ENCODE peak calls at places on chromosome 2, in eight cellular contexts. K is foreskin fibroblast; B is retina; S is tibial nerve; I is amniotic stem cell; T is fibroblast of the aortic adventitia; O is AG04449; R is CD8-positive, alpha-beta memory T cell. M is an unnamed sample.

GRCh38 chr2:85806358-85807118 is 52.7 kb downstream of the ATOH8 start:
- DNase-seq in K (no peak), B (no peak), S (no peak), I (no peak), T (peak), O (no peak), R (no peak), M (no peak)

GRCh38 chr2:17878222-17879136 is at the start of gene KCNS3:
- DNase-seq in K (peak), B (peak), S (no peak), I (no peak), T (no peak), O (no peak), R (no peak), M (peak)

GRCh38 chr2:10297950-10298349 is 4.8 kb upstream of the HPCAL1 start:
- DNase-seq in K (peak), B (no peak), S (peak), I (peak), T (peak), O (peak), R (peak), M (no peak)

GRCh38 chr2:237704476-237705224 is 77.3 kb downstream of the LRRFIP1 start:
- DNase-seq in K (peak), B (no peak), S (no peak), I (peak), T (peak), O (no peak), R (no peak), M (no peak)

GRCh38 chr2:48419884-48420511 is 110.0 kb upstream of the STON1 start:
- DNase-seq in K (no peak), B (peak), S (no peak), I (no peak), T (no peak), O (no peak), R (no peak), M (peak)

GRCh38 chr2:96870631-96871255 is 863 bp upstream of the SEMA4C start:
- DNase-seq in K (peak), B (peak), S (no peak), I (no peak), T (peak), O (no peak), R (peak), M (no peak)

GRCh38 chr2:142722569-142722968 is 154.9 kb upstream of the KYNU start:
- DNase-seq in K (peak), B (no peak), S (no peak), I (no peak), T (peak), O (no peak), R (no peak), M (no peak)

GRCh38 chr2:77016964-77017363 is 505.2 kb downstream of the LRRTM4 start:
- DNase-seq in K (no peak), B (no peak), S (no peak), I (no peak), T (no peak), O (no peak), R (no peak), M (no peak)

GRCh38 chr2:209499071-209499470 is 75.2 kb downstream of the MAP2 start:
- DNase-seq in K (peak), B (no peak), S (no peak), I (no peak), T (peak), O (no peak), R (no peak), M (no peak)

GRCh38 chr2:64876137-64876647 is 113.0 kb upstream of the SLC1A4 start:
- DNase-seq in K (peak), B (no peak), S (no peak), I (peak), T (peak), O (no peak), R (no peak), M (peak)

M was measured in posterior vena cava.